ENCODE peak calls at places on chromosome 4, in eight cellular contexts. C is A549; U is HAP-1; G is H9; B is NCI-H2171; V is HFFc6; J is C1 segment of cervical spinal cord; L is CD8-positive, alpha-beta memory T cell. D is an unnamed sample.

GRCh38 chr4:107619731-107620130 is 100.3 kb downstream of the PAPSS1 start:
- DNase-seq in C (no peak), G (no peak), L (no peak), U (no peak), J (no peak), V (peak; percentile 11), B (no peak), D (no peak)

GRCh38 chr4:2786152-2786671 is 6.7 kb upstream of the SH3BP2 start:
- DNase-seq in C (no peak), U (no peak), J (no peak), B (no peak), G (no peak), V (no peak), L (peak; percentile 57), D (no peak)

GRCh38 chr4:101730291-101731117 is 60.0 kb upstream of the BANK1 start:
- DNase-seq in G (peak; percentile 69), J (peak; percentile 2), B (no peak), L (peak; percentile 33), U (peak; percentile 79), V (peak; percentile 65), C (peak; percentile 78), D (peak; percentile 53)

GRCh38 chr4:57061395-57061794 is 48.8 kb downstream of the IGFBP7 start:
- DNase-seq in C (no peak), G (no peak), B (no peak), V (no peak), L (no peak), J (no peak), U (no peak), D (peak; percentile 71)

GRCh38 chr4:169144061-169144600 is 126.6 kb downstream of the SH3RF1 start:
- DNase-seq in G (no peak), B (no peak), L (no peak), V (no peak), J (no peak), U (no peak), C (no peak), D (no peak)

GRCh38 chr4:186149872-186150271 is 41.5 kb upstream of the CYP4V2 start:
- DNase-seq in V (no peak), B (peak; percentile 8), C (peak; percentile 53), L (no peak), J (no peak), U (peak; percentile 83), G (peak; percentile 93), D (no peak)

GRCh38 chr4:24473309-24473721 is 111.0 kb downstream of the DHX15 start:
- DNase-seq in B (no peak), U (peak; percentile 18), L (no peak), G (no peak), C (peak; percentile 45), V (peak; percentile 39), J (no peak), D (peak; percentile 11)

GRCh38 chr4:119652978-119653377 is 24.4 kb upstream of the PDE5A start:
- DNase-seq in C (no peak), B (no peak), V (peak; percentile 29), J (no peak), G (no peak), U (no peak), L (no peak), D (no peak)

GRCh38 chr4:125664091-125664767 is 349.5 kb downstream of the FAT4 start:
- DNase-seq in C (no peak), U (no peak), G (no peak), J (no peak), V (no peak), L (no peak), B (no peak), D (no peak)

GRCh38 chr4:47551682-47552081 is 66.6 kb downstream of the ATP10D start:
- DNase-seq in C (no peak), L (no peak), V (peak; percentile 68), G (no peak), B (no peak), J (no peak), U (no peak), D (peak; percentile 51)

GRCh38 chr4:173752610-173753009 is 222.6 kb upstream of the HAND2 start:
- DNase-seq in C (peak; percentile 41), U (peak; percentile 85), J (no peak), B (no peak), L (no peak), G (peak; percentile 85), V (no peak), D (peak; percentile 3)

GRCh38 chr4:122783301-122784215 is 43.1 kb upstream of the FGF2 start:
- DNase-seq in V (peak; percentile 95), J (no peak), B (no peak), U (peak; percentile 86), L (no peak), C (peak; percentile 70), G (peak; percentile 94), D (peak; percentile 87)

GRCh38 chr4:139301821-139302611 is at the start of gene NDUFC1:
- DNase-seq in U (peak; percentile 73), V (peak; percentile 18), C (peak; percentile 59), G (peak; percentile 61), B (peak; percentile 44), J (peak; percentile 51), L (peak; percentile 73), D (peak; percentile 66)

GRCh38 chr4:47510036-47510435 is 25.0 kb downstream of the ATP10D start:
- DNase-seq in B (no peak), V (no peak), L (no peak), J (no peak), U (no peak), C (no peak), G (no peak), D (no peak)

GRCh38 chr4:77751764-77752163 is 67.4 kb downstream of the CNOT6L start:
- DNase-seq in B (no peak), C (no peak), V (no peak), U (no peak), L (no peak), J (no peak), G (no peak), D (no peak)

GRCh38 chr4:162498168-162498567 is 334.4 kb upstream of the FSTL5 start:
- DNase-seq in V (no peak), U (no peak), J (no peak), G (no peak), L (no peak), B (no peak), C (no peak), D (no peak)

GRCh38 chr4:74661427-74662171 is 132.7 kb downstream of the BTC start:
- DNase-seq in B (no peak), U (no peak), G (no peak), L (no peak), J (no peak), V (peak; percentile 61), C (peak; percentile 73), D (peak; percentile 72)

GRCh38 chr4:122922877-122923511 is 597 bp upstream of the NUDT6 start:
- DNase-seq in G (peak; percentile 88), V (peak; percentile 75), C (peak; percentile 87), L (peak; percentile 80), B (peak; percentile 57), J (peak; percentile 75), U (peak; percentile 93), D (peak; percentile 81)

GRCh38 chr4:140740422-140740821 is 15.8 kb downstream of the TBC1D9 start:
- DNase-seq in C (no peak), U (no peak), B (no peak), L (no peak), G (no peak), V (no peak), J (no peak), D (no peak)

GRCh38 chr4:8383451-8384160 is 56.9 kb downstream of the ACOX3 start:
- DNase-seq in U (no peak), G (no peak), B (no peak), V (no peak), J (no peak), C (no peak), L (no peak), D (no peak)

GRCh38 chr4:16867827-16868226 is 30.6 kb downstream of the LDB2 start:
- DNase-seq in G (no peak), C (no peak), U (no peak), V (no peak), B (no peak), J (no peak), L (no peak), D (no peak)

GRCh38 chr4:37759833-37760232 is 66.7 kb upstream of the PGM2 start:
- DNase-seq in L (no peak), U (no peak), G (no peak), C (no peak), V (no peak), B (no peak), J (no peak), D (no peak)

GRCh38 chr4:87118826-87119225 is 101.6 kb downstream of the KLHL8 start:
- DNase-seq in L (no peak), J (no peak), G (no peak), U (peak; percentile 17), V (peak; percentile 34), C (peak; percentile 21), B (no peak), D (peak; percentile 27)

GRCh38 chr4:71009796-71010588 is 16.5 kb downstream of the DCK start:
- DNase-seq in U (no peak), J (no peak), B (no peak), C (peak; percentile 26), L (peak; percentile 48), G (no peak), V (no peak), D (peak; percentile 41)

GRCh38 chr4:15005474-15006115 is 3.3 kb downstream of the CPEB2 start:
- DNase-seq in U (no peak), C (no peak), J (no peak), L (no peak), B (no peak), V (no peak), G (no peak), D (peak; percentile 6)

GRCh38 chr4:46404961-46405360 is 15.0 kb upstream of the GABRA2 start:
- DNase-seq in J (no peak), G (peak; percentile 81), B (no peak), U (no peak), V (no peak), C (no peak), L (no peak), D (peak; percentile 17)

GRCh38 chr4:184459413-184459812 is 14.9 kb downstream of the IRF2 start:
- DNase-seq in B (no peak), C (no peak), G (no peak), L (no peak), U (no peak), V (peak; percentile 65), J (no peak), D (peak; percentile 57)

GRCh38 chr4:140137654-140138053 is 16.3 kb downstream of the MAML3 start:
- DNase-seq in B (no peak), J (no peak), G (no peak), V (no peak), L (no peak), C (peak; percentile 61), U (peak; percentile 8), D (peak; percentile 23)

GRCh38 chr4:120850048-120850599 is 72.4 kb downstream of the PRDM5 start:
- DNase-seq in B (no peak), U (no peak), C (no peak), J (no peak), G (no peak), L (no peak), V (peak; percentile 41), D (no peak)

GRCh38 chr4:154973636-154974035 is 192.6 kb downstream of the RBM46 start:
- DNase-seq in U (no peak), G (no peak), B (no peak), L (no peak), C (no peak), V (no peak), J (no peak), D (peak; percentile 19)

GRCh38 chr4:22988526-22988925 is 295.8 kb downstream of the GBA3 start:
- DNase-seq in B (no peak), G (no peak), L (no peak), U (no peak), J (no peak), C (no peak), V (no peak), D (no peak)

GRCh38 chr4:53541577-53542206 is 49.6 kb downstream of the LNX1 start:
- DNase-seq in B (peak; percentile 62), L (no peak), C (no peak), U (no peak), J (no peak), G (no peak), V (peak; percentile 89), D (peak; percentile 75)

GRCh38 chr4:19381068-19381467 is 870.6 kb upstream of the SLIT2 start:
- DNase-seq in G (no peak), U (no peak), L (no peak), J (no peak), V (peak; percentile 39), C (no peak), B (no peak), D (peak; percentile 52)

GRCh38 chr4:139184129-139184528 is 7.1 kb upstream of the ELF2 start:
- DNase-seq in B (no peak), U (no peak), J (no peak), L (no peak), V (peak; percentile 53), G (no peak), C (peak; percentile 43), D (no peak)

D was measured in mammary epithelial cell.